ENCODE peak calls at places on chromosomes 5 and 9, in five cellular contexts. N is stomach, Z is prostate gland, D is K562, K is HCT116. G is an unnamed sample.

GRCh38 chr9:79812507-79813261 is 240.9 kb downstream of the TLE4 start:
- DNase-seq in N (no peak), Z (no peak), D (no peak), K (no peak), G (no peak)

GRCh38 chr5:29262683-29263082 is 1930.8 kb upstream of the CDH6 start:
- DNase-seq in N (no peak), Z (no peak), D (no peak), K (no peak), G (no peak)

GRCh38 chr9:91919621-91920020 is 30.4 kb downstream of the ROR2 start:
- DNase-seq in N (peak), Z (no peak), D (no peak), K (no peak), G (no peak)

GRCh38 chr9:110479481-110479880 is 100.1 kb downstream of the SVEP1 start:
- DNase-seq in N (no peak), Z (no peak), D (no peak), K (no peak), G (no peak)

GRCh38 chr5:63928451-63928850 is 33.8 kb downstream of the HTR1A start:
- DNase-seq in N (no peak), Z (no peak), D (no peak), K (no peak), G (no peak)

GRCh38 chr5:127791439-127791838 is 88.2 kb downstream of the CCDC192 start:
- DNase-seq in N (no peak), Z (no peak), D (no peak), K (no peak), G (no peak)

GRCh38 chr9:26301659-26302058 is 590.9 kb downstream of the CAAP1 start:
- DNase-seq in N (no peak), Z (no peak), D (no peak), K (no peak), G (no peak)

GRCh38 chr9:84782228-84782866 is 112.8 kb downstream of the NTRK2 start:
- DNase-seq in N (no peak), Z (no peak), D (no peak), K (no peak), G (no peak)

GRCh38 chr9:17744786-17745185 is 165.9 kb downstream of the SH3GL2 start:
- DNase-seq in N (no peak), Z (no peak), D (no peak), K (no peak), G (no peak)

GRCh38 chr5:76074487-76074886 is 8.7 kb upstream of the SV2C start:
- DNase-seq in N (peak), Z (peak), D (no peak), K (no peak), G (peak)

GRCh38 chr9:130824079-130824478 is 11.0 kb upstream of the ABL1 start:
- DNase-seq in N (no peak), Z (no peak), D (no peak), K (no peak), G (no peak)

GRCh38 chr5:66171349-66172344 is 27.5 kb downstream of the SREK1 start:
- DNase-seq in N (no peak), Z (peak), D (peak), K (no peak), G (peak)

GRCh38 chr5:28014779-28015178 is 976.4 kb upstream of the CDH9 start:
- DNase-seq in N (no peak), Z (no peak), D (peak), K (peak), G (no peak)

GRCh38 chr9:137027369-137028012 is 546 bp downstream of the ABCA2 start:
- DNase-seq in N (no peak), Z (no peak), D (peak), K (no peak), G (no peak)

GRCh38 chr5:1967716-1968115 is 85.0 kb upstream of the IRX4 start:
- DNase-seq in N (no peak), Z (no peak), D (no peak), K (no peak), G (no peak)

GRCh38 chr9:129231022-129231739 is 53.1 kb upstream of the IER5L start:
- DNase-seq in N (no peak), Z (no peak), D (no peak), K (no peak), G (no peak)

GRCh38 chr5:77772729-77773128 is 3.4 kb downstream of the TBCA start:
- DNase-seq in N (no peak), Z (no peak), D (no peak), K (no peak), G (no peak)

GRCh38 chr5:135085133-135085935 is 51.3 kb upstream of the PITX1 start:
- DNase-seq in N (no peak), Z (no peak), D (no peak), K (peak), G (no peak)

GRCh38 chr5:4191024-4191423 is 595.4 kb downstream of the IRX1 start:
- DNase-seq in N (no peak), Z (no peak), D (peak), K (no peak), G (no peak)

GRCh38 chr9:118533101-118533500 is 828.9 kb downstream of the TLR4 start:
- DNase-seq in N (no peak), Z (no peak), D (no peak), K (no peak), G (no peak)

GRCh38 chr5:67187318-67187717 is 9.3 kb downstream of the CD180 start:
- DNase-seq in N (no peak), Z (no peak), D (no peak), K (no peak), G (no peak)

GRCh38 chr9:80547613-80548012 is 975.8 kb downstream of the TLE4 start:
- DNase-seq in N (no peak), Z (no peak), D (no peak), K (no peak), G (no peak)

GRCh38 chr5:5688194-5688924 is 265.9 kb downstream of the ICE1 start:
- DNase-seq in N (no peak), Z (no peak), D (no peak), K (no peak), G (no peak)

GRCh38 chr9:70614786-70615565 is 200.5 kb upstream of the KLF9 start:
- DNase-seq in N (no peak), Z (no peak), D (no peak), K (no peak), G (no peak)

GRCh38 chr5:107294669-107295068 is 376.1 kb downstream of the EFNA5 start:
- DNase-seq in N (no peak), Z (no peak), D (no peak), K (no peak), G (no peak)

GRCh38 chr5:67165524-67166459 is 30.8 kb downstream of the CD180 start:
- DNase-seq in N (peak), Z (peak), D (peak), K (peak), G (peak)

GRCh38 chr9:81490605-81491331 is 198.6 kb downstream of the TLE1 start:
- DNase-seq in N (no peak), Z (no peak), D (no peak), K (peak), G (no peak)

GRCh38 chr5:36611520-36612274 is 5.3 kb downstream of the SLC1A3 start:
- DNase-seq in N (no peak), Z (no peak), D (no peak), K (no peak), G (no peak)

DNA sequence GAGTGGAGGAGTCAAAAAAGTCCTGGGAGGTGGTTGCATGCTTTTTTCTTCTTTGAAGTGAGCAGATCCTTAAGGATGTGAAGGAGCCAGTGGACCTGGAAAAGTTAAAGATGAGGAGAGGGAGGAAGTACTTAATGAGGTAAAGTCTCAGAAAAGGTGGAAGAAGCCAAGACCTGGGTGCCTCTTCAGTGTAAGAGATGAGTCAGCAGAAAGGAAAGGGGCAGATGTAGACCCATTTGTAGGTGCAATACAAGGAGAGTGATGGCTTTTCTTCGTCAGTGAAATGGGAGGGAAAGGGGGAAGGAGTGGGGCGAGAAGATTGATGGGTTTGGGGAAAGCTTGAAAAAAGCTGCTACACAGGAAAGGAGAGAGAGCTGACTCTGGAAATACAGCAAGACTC is 82.9 kb downstream of the ANGPTL2 start:
- DNase-seq in N (no peak), Z (no peak), D (no peak), K (no peak), G (no peak)
- TF ChIP-seq POLR2A in N (no peak), Z (no peak), D (no peak), K (no peak), G (no peak)

GRCh38 chr5:154103223-154103622 is 64.5 kb downstream of the MFAP3 start:
- DNase-seq in N (no peak), Z (no peak), D (no peak), K (no peak), G (no peak)
- TF ChIP-seq POLR2AphosphoS5 in N (no peak), Z (no peak), D (no peak), K (no peak), G (no peak)

DNA sequence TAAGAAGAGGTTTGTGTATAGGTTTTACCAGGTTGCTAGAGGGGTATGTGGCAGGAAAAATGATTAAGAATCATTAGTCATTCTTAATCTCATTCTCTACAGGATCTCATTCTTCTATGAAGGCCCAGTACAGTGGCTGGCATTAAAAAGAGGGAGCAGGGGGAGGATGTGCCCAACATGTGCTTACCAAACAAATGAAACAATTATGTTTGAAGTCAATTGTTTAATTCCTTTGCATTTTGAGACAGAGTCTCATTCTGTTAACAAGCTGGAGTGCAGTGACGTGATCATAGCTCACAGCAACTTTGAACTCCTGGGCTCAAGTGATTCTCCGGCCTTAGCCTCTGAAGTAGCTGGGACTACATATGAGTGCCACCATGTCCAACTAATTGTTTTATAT is 23.0 kb downstream of the FNIP1 start:
- DNase-seq in N (no peak), Z (no peak), D (no peak), K (no peak), G (no peak)
- H3K27ac ChIP-seq in N (peak), Z (peak), D (no peak), K (no peak), G (no peak)

GRCh38 chr5:478355-478981 is 35.5 kb downstream of the EXOC3 start:
- DNase-seq in N (no peak), Z (no peak), D (no peak), K (no peak), G (no peak)
- TF ChIP-seq POLR2A in N (no peak), Z (no peak), D (no peak), K (no peak), G (no peak)

DNA sequence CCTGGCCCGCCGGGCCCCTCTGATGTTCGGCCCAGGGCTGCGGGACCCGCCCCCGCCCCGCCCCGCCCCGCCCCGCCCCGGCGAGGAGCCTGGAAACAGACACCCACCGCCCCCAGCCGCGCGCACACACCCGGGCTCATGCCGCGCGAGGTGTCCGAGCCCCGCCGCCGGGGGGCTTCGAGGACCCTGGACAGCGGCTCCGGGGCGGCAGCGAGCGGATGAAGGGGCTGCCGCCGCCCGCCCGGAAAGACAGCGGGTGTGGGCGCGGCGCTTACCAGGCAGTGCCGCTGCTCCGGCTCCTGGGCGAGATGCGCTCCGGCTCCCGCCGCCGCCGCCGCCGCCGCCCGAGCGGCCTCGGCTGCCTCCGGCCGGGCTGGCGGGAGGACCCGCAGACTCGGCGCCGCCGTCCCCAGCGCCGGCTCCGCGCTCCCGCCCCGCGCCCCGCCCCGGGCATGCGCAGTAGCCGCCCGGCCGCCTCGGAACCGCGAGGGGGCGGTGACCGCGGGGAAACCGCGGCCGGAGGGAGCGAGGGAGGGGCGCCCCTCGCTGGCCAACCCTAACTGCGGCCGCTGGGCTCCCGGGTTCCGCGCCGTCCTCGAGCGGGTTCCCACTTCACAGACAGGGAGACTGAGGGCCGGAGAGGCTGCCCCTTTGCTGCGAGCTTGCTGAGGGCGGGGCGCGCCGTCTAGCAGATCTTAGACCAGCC is at the start of gene GPRIN1:
- DNase-seq in N (peak), Z (no peak), D (peak), K (peak), G (peak)
- TF ChIP-seq POLR2AphosphoS5 in N (no peak), Z (no peak), D (no peak), K (peak), G (no peak)

DNA sequence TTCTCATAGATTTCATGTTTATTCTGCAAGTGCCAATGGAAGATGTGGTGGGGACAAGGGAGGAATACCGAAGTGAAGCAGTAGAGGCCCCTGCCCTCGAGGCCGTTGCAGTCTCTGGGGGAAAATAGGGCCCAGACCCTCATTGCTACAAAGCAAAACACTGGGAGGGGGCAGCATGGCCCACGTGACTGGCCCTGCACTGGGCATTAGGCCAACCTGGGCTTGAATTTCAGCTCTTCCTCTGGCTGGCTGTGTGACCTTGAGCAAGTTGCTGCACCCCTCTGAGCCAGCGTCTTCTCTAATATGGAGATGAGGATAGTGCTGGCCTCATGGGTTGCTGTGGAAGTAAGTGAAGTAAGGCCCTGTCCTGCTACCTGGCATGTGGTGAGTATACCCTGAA is 709 bp upstream of the SYNPO start:
- DNase-seq in N (no peak), Z (no peak), D (no peak), K (no peak), G (no peak)
- H3K27ac ChIP-seq in N (peak), Z (peak), D (no peak), K (no peak), G (peak)

GRCh38 chr5:17169507-17169906 is 47.9 kb upstream of the BASP1 start:
- DNase-seq in N (no peak), Z (no peak), D (no peak), K (no peak), G (no peak)
- TF ChIP-seq POLR2A in N (no peak), Z (no peak), D (no peak), K (no peak), G (no peak)

DNA sequence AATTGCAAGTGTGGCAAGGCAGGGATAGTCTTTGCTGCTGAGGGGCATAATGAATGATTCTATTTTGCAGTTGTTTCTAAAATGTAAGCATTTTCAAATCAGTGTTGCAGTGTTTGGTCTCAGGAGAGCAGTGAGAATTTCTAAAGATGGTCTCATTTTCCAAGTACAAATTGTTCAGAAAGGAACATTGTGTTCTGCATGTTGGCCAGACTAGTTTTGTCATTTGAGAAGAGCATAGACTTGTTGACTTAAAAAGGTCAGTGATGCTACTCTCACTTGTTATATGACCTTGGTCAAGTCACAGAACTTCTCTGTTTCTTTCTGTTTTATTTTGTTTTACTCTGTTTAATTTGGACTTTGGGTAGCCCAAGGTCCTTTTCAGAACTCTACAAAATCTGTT is 344.6 kb downstream of the OSTF1 start:
- DNase-seq in N (no peak), Z (no peak), D (no peak), K (no peak), G (no peak)
- TF ChIP-seq POLR2AphosphoS5 in N (no peak), Z (no peak), D (no peak), K (no peak), G (no peak)